ENCODE peak calls at places on chromosomes 4 and X, in five cellular contexts. C is IMR-90, X is fibroblast of lung, G is body of pancreas, J is progenitor cell of endocrine pancreas. Y is an unnamed sample.

GRCh38 chr4:15234101-15234500 is 193.7 kb upstream of the C1QTNF7 start:
- DNase-seq in C (peak; percentile 93), X (peak; percentile 80), G (no peak), J (no peak), Y (no peak)

GRCh38 chrX:11066812-11067211 is 44.3 kb upstream of the HCCS start:
- DNase-seq in C (no peak), X (no peak), G (no peak), J (no peak), Y (no peak)

GRCh38 chrX:109872021-109872730 is 130.7 kb upstream of the TMEM164 start:
- DNase-seq in C (peak; percentile 83), X (peak; percentile 97), G (peak; percentile 64), J (no peak), Y (no peak)

GRCh38 chrX:99078301-99078700 is 1331.8 kb downstream of the PCDH19 start:
- DNase-seq in C (no peak), X (no peak), G (no peak), J (no peak), Y (no peak)

GRCh38 chr4:72314869-72315268 is 254.2 kb downstream of the ADAMTS3 start:
- DNase-seq in C (peak; percentile 76), X (peak; percentile 94), G (no peak), J (no peak), Y (no peak)

GRCh38 chrX:155334486-155335316 is at the start of gene CLIC2:
- DNase-seq in C (peak; percentile 79), X (peak; percentile 84), G (peak; percentile 12), J (no peak), Y (peak; percentile 50)

GRCh38 chr4:15811703-15812325 is 33.7 kb downstream of the CD38 start:
- DNase-seq in C (no peak), X (no peak), G (no peak), J (no peak), Y (no peak)

GRCh38 chrX:21905976-21906375 is 34.5 kb upstream of the SMS start:
- DNase-seq in C (no peak), X (no peak), G (no peak), J (no peak), Y (no peak)

GRCh38 chr4:125085-125820 is 952 bp downstream of the ZNF718 start:
- DNase-seq in C (peak; percentile 17), X (peak; percentile 20), G (peak; percentile 56), J (no peak), Y (no peak)

GRCh38 chrX:129646721-129647587 is 7.8 kb downstream of the APLN start:
- DNase-seq in C (no peak), X (no peak), G (no peak), J (no peak), Y (no peak)

GRCh38 chr4:8461616-8462015 is 21.0 kb downstream of the TRMT44 start:
- DNase-seq in C (no peak), X (no peak), G (no peak), J (no peak), Y (no peak)

GRCh38 chr4:8325284-8325973 is 55.9 kb downstream of the HTRA3 start:
- DNase-seq in C (no peak), X (no peak), G (no peak), J (no peak), Y (peak; percentile 37)

GRCh38 chrX:128020701-128021100 is 31.5 kb downstream of the ACTRT1 start:
- DNase-seq in C (peak; percentile 1), X (no peak), G (no peak), J (no peak), Y (no peak)

GRCh38 chr4:184310171-184310567 is 92.5 kb upstream of the ENPP6 start:
- DNase-seq in C (no peak), X (no peak), G (peak; percentile 43), J (no peak), Y (no peak)

GRCh38 chrX:147957291-147957690 is 23.8 kb upstream of the FMR1NB start:
- DNase-seq in C (no peak), X (no peak), G (no peak), J (no peak), Y (no peak)

GRCh38 chr4:185249105-185249504 is 39.7 kb downstream of the SNX25 start:
- DNase-seq in C (no peak), X (no peak), G (no peak), J (no peak), Y (no peak)

GRCh38 chrX:30015440-30015839 is 199.9 kb upstream of the MAGEB2 start:
- DNase-seq in C (no peak), X (no peak), G (no peak), J (no peak), Y (no peak)

GRCh38 chr4:187480146-187481145 is 515.1 kb upstream of the ZFP42 start:
- DNase-seq in C (peak; percentile 47), X (peak; percentile 44), G (no peak), J (no peak), Y (no peak)

GRCh38 chr4:152806492-152807125 is 26.9 kb downstream of the ARFIP1 start:
- DNase-seq in C (no peak), X (peak; percentile 32), G (no peak), J (no peak), Y (no peak)

GRCh38 chrX:134929813-134930212 is 61.0 kb upstream of the SMIM10 start:
- DNase-seq in C (no peak), X (no peak), G (no peak), J (no peak), Y (no peak)

GRCh38 chrX:134926864-134927263 is 63.9 kb upstream of the SMIM10 start:
- DNase-seq in C (no peak), X (no peak), G (no peak), J (no peak), Y (no peak)

GRCh38 chrX:134931550-134931949 is 59.2 kb upstream of the SMIM10 start:
- DNase-seq in C (no peak), X (no peak), G (no peak), J (no peak), Y (no peak)

GRCh38 chrX:134930501-134930900 is 60.3 kb upstream of the SMIM10 start:
- DNase-seq in C (no peak), X (no peak), G (no peak), J (no peak), Y (no peak)

GRCh38 chrX:134925551-134925950 is 65.2 kb upstream of the SMIM10 start:
- DNase-seq in C (no peak), X (no peak), G (no peak), J (no peak), Y (no peak)
- TF ChIP-seq CTCF in C (no peak), X (no peak), G (no peak), J (no peak), Y (no peak)

GRCh38 chrX:125131146-125131545 is 188.5 kb upstream of the TEX13C start:
- DNase-seq in C (no peak), X (no peak), G (no peak), J (no peak), Y (no peak)
- TF ChIP-seq CTCF in C (no peak), X (no peak), G (no peak), J (peak; percentile 60), Y (no peak)

GRCh38 chr4:107931775-107932321 is 499 bp downstream of the CYP2U1 start:
- DNase-seq in C (no peak), X (no peak), G (peak; percentile 3), J (no peak), Y (peak; percentile 75)

GRCh38 chr4:107937040-107937439 is 5.7 kb downstream of the CYP2U1 start:
- DNase-seq in C (no peak), X (no peak), G (no peak), J (no peak), Y (no peak)

GRCh38 chr4:107935246-107935645 is 3.9 kb downstream of the CYP2U1 start:
- DNase-seq in C (no peak), X (no peak), G (no peak), J (no peak), Y (no peak)

GRCh38 chr4:107930821-107931774 is at the start of gene CYP2U1:
- DNase-seq in C (peak; percentile 67), X (peak; percentile 72), G (peak; percentile 85), J (peak; percentile 66), Y (peak; percentile 95)
- TF ChIP-seq CTCF in C (peak; percentile 8), X (no peak), G (no peak), J (no peak), Y (no peak)

GRCh38 chrX:2917767-2918166 is 11.4 kb downstream of the ARSD start:
- DNase-seq in C (no peak), X (no peak), G (no peak), J (no peak), Y (no peak)

GRCh38 chrX:2908125-2908685 is 20.9 kb downstream of the ARSD start:
- DNase-seq in C (no peak), X (no peak), G (no peak), J (no peak), Y (no peak)

GRCh38 chrX:2907295-2907694 is 21.8 kb downstream of the ARSD start:
- DNase-seq in C (no peak), X (no peak), G (no peak), J (no peak), Y (no peak)

GRCh38 chrX:2910109-2910508 is 19.0 kb downstream of the ARSD start:
- DNase-seq in C (no peak), X (no peak), G (no peak), J (no peak), Y (no peak)

DNA sequence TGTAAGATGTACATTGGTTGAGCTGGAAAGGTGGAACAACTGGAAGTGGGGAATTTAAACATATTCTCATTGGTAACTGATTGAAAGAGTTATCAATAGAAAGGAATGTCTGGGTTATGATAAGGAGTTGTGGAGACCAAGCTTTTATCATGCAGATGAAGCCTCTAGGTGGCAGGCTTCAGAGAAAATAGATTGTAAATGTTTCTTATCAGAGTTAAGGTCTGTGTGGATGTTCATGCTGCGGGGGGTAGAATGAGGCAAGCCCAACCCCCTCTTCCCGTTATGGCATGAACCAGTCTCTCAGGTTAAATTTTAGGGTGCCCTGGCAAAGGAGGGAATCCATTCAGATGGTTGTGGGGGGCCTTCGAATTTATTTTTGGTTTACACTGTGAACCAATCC is 16.0 kb downstream of the ARSD start:
- DNase-seq in C (no peak), X (no peak), G (no peak), J (no peak), Y (no peak)
- TF ChIP-seq CTCF in C (no peak), X (no peak), G (no peak), J (peak; percentile 41), Y (no peak)

GRCh38 chr4:10006604-10007435 is 14.5 kb downstream of the SLC2A9 start:
- DNase-seq in C (no peak), X (no peak), G (peak; percentile 72), J (no peak), Y (no peak)
- TF ChIP-seq CTCF in C (no peak), X (no peak), G (no peak), J (no peak), Y (no peak)

GRCh38 chrX:115011428-115011827 is 6.0 kb downstream of the IL13RA2 start:
- DNase-seq in C (no peak), X (no peak), G (no peak), J (no peak), Y (no peak)

GRCh38 chrX:115018944-115019343 is 1.5 kb upstream of the IL13RA2 start:
- DNase-seq in C (no peak), X (peak; percentile 34), G (no peak), J (no peak), Y (no peak)

GRCh38 chrX:115017455-115017854 is at the start of gene IL13RA2:
- DNase-seq in C (no peak), X (peak; percentile 15), G (no peak), J (no peak), Y (no peak)

GRCh38 chrX:115018040-115018647 is 728 bp upstream of the IL13RA2 start:
- DNase-seq in C (no peak), X (peak; percentile 11), G (no peak), J (no peak), Y (no peak)

GRCh38 chrX:115013705-115014104 is 3.7 kb downstream of the IL13RA2 start:
- DNase-seq in C (peak; percentile 57), X (peak; percentile 67), G (no peak), J (no peak), Y (no peak)
- TF ChIP-seq CTCF in C (no peak), X (no peak), G (no peak), J (no peak), Y (no peak)

GRCh38 chrX:153651540-153652079 is 4.6 kb downstream of the DUSP9 start:
- DNase-seq in C (no peak), X (no peak), G (no peak), J (no peak), Y (no peak)
- TF ChIP-seq CTCF in C (peak; percentile 14), X (peak; percentile 36), G (no peak), J (peak; percentile 42), Y (no peak)

Y was measured in suprapubic skin.